ENCODE peak calls at places on chromosomes 6 and 20, in five cellular contexts. M, F, H, Z and I are unnamed samples.

GRCh38 chr20:61297981-61298380 is 45.9 kb downstream of the CDH4 start:
- DNase-seq in F (no peak), H (no peak), Z (peak; percentile 90), M (no peak), I (no peak)

GRCh38 chr6:15870354-15871043 is 207.7 kb upstream of the DTNBP1 start:
- DNase-seq in M (no peak), F (no peak), H (no peak), Z (peak; percentile 35), I (no peak)

GRCh38 chr20:31543966-31544598 is 29.8 kb downstream of the HM13 start:
- DNase-seq in H (no peak), M (no peak), F (no peak), Z (peak; percentile 91), I (no peak)

GRCh38 chr6:120826253-120826652 is 508.0 kb downstream of the TBC1D32 start:
- DNase-seq in H (peak; percentile 17), F (no peak), Z (peak; percentile 17), M (no peak), I (peak; percentile 27)

GRCh38 chr20:33359399-33360261 is 41.7 kb downstream of the CDK5RAP1 start:
- DNase-seq in F (no peak), M (no peak), H (no peak), Z (no peak), I (no peak)

GRCh38 chr6:44075137-44076015 is 51.9 kb downstream of the MRPL14 start:
- DNase-seq in Z (no peak), F (no peak), M (no peak), H (no peak), I (no peak)

GRCh38 chr6:57262901-57263694 is 41.0 kb upstream of the RAB23 start:
- DNase-seq in F (no peak), H (no peak), M (no peak), Z (peak; percentile 98), I (no peak)

GRCh38 chr6:144485531-144485930 is 200.4 kb downstream of the UTRN start:
- DNase-seq in H (no peak), F (no peak), M (no peak), Z (no peak), I (no peak)

GRCh38 chr6:128605961-128606360 is 85.6 kb upstream of the PTPRK start:
- DNase-seq in Z (no peak), F (no peak), M (no peak), H (no peak), I (no peak)

GRCh38 chr6:89413006-89413400 is 930 bp upstream of the RRAGD start:
- DNase-seq in Z (no peak), H (peak; percentile 24), M (no peak), F (no peak), I (no peak)

GRCh38 chr20:37278966-37279590 is 10.4 kb upstream of the MANBAL start:
- DNase-seq in M (no peak), H (no peak), F (no peak), Z (no peak), I (no peak)

GRCh38 chr6:42251911-42252637 is 34.4 kb upstream of the MRPS10 start:
- DNase-seq in Z (peak; percentile 25), H (peak; percentile 64), M (no peak), F (no peak), I (peak; percentile 73)

GRCh38 chr6:84466521-84466920 is 239.1 kb upstream of the CEP162 start:
- DNase-seq in F (no peak), M (no peak), Z (peak; percentile 89), H (no peak), I (no peak)

GRCh38 chr20:31630187-31630790 is 7.4 kb upstream of the COX4I2 start:
- DNase-seq in F (no peak), H (no peak), Z (no peak), M (no peak), I (no peak)

GRCh38 chr20:25127761-25128537 is 46.0 kb upstream of the VSX1 start:
- DNase-seq in F (no peak), M (no peak), H (no peak), Z (no peak), I (no peak)

GRCh38 chr6:47419621-47420020 is 58.0 kb upstream of the CD2AP start:
- DNase-seq in H (no peak), M (no peak), F (no peak), Z (peak; percentile 15), I (no peak)

GRCh38 chr20:62299666-62300236 is 3.0 kb upstream of the ADRM1 start:
- DNase-seq in Z (no peak), F (no peak), M (no peak), H (no peak), I (no peak)

GRCh38 chr6:23280445-23280844 is 711.1 kb downstream of the HDGFL1 start:
- DNase-seq in H (no peak), F (no peak), Z (no peak), M (no peak), I (no peak)

GRCh38 chr6:6892706-6893601 is 214.8 kb upstream of the RREB1 start:
- DNase-seq in Z (no peak), H (no peak), F (no peak), M (no peak), I (no peak)

GRCh38 chr6:148513145-148514071 is 170.8 kb downstream of the SASH1 start:
- DNase-seq in Z (no peak), F (no peak), H (no peak), M (no peak), I (no peak)

GRCh38 chr20:58542411-58543095 is 27.4 kb upstream of the APCDD1L start:
- DNase-seq in M (no peak), Z (no peak), H (no peak), F (no peak), I (no peak)

GRCh38 chr20:32834972-32835371 is 15.2 kb downstream of the MAPRE1 start:
- DNase-seq in M (no peak), H (no peak), F (no peak), Z (no peak), I (no peak)

GRCh38 chr6:14454467-14454763 is 336.8 kb downstream of the CD83 start:
- DNase-seq in F (no peak), M (peak; percentile 56), H (peak; percentile 76), Z (no peak), I (peak; percentile 74)

GRCh38 chr20:33554914-33555420 is 65.1 kb downstream of the CBFA2T2 start:
- DNase-seq in F (no peak), H (no peak), Z (peak; percentile 96), M (peak; percentile 77), I (peak; percentile 45)

GRCh38 chr6:160667854-160668481 is 3.9 kb upstream of the LPA start:
- DNase-seq in Z (no peak), H (no peak), M (no peak), F (no peak), I (no peak)

GRCh38 chr6:123447315-123447937 is 189.3 kb downstream of the TRDN start:
- DNase-seq in Z (no peak), H (no peak), M (peak; percentile 23), F (no peak), I (no peak)

GRCh38 chr6:39365281-39366074 is 43.0 kb upstream of the KCNK16 start:
- DNase-seq in H (no peak), Z (peak; percentile 63), F (no peak), M (no peak), I (no peak)

GRCh38 chr6:39361657-39362486 is 39.4 kb upstream of the KCNK16 start:
- DNase-seq in H (peak; percentile 67), F (peak; percentile 78), M (no peak), Z (peak; percentile 61), I (peak; percentile 51)

GRCh38 chr6:39363280-39363679 is 40.8 kb upstream of the KCNK16 start:
- DNase-seq in H (no peak), M (no peak), F (no peak), Z (no peak), I (no peak)

GRCh38 chr6:39360378-39360777 is 37.9 kb upstream of the KCNK16 start:
- DNase-seq in F (peak; percentile 36), Z (no peak), M (no peak), H (no peak), I (no peak)

GRCh38 chr6:39362487-39362865 is 40.0 kb upstream of the KCNK16 start:
- DNase-seq in M (no peak), F (no peak), H (no peak), Z (no peak), I (no peak)
- H3K4me3 ChIP-seq in M (no peak overlapping the region), F (no peak overlapping the region), H (no peak overlapping the region), Z (no peak overlapping the region), I (no peak overlapping the region)

GRCh38 chr6:88177961-88178464 is 11.9 kb upstream of the CNR1 start:
- DNase-seq in F (no peak), Z (peak; percentile 41), H (no peak), M (no peak), I (no peak)
- H3K4me3 ChIP-seq in F (no peak overlapping the region), Z (no peak overlapping the region), H (no peak overlapping the region), M (no peak overlapping the region), I (no peak overlapping the region)

GRCh38 chr6:10722570-10722819 is 375 bp upstream of the TMEM14C start:
- DNase-seq in H (no peak), M (no peak), Z (no peak), F (no peak), I (no peak)
- H3K4me3 ChIP-seq in H (peak overlapping the region; percentile 48), M (peak overlapping the region; percentile 57), Z (peak overlapping the region; percentile 58), F (peak overlapping the region; percentile 77), I (peak overlapping the region; percentile 63)

GRCh38 chr6:162488444-162488843 is 239.1 kb downstream of the PRKN start:
- DNase-seq in H (no peak), M (no peak), Z (no peak), F (no peak), I (no peak)

GRCh38 chr6:162489406-162489976 is 238.1 kb downstream of the PRKN start:
- DNase-seq in M (no peak), Z (no peak), H (no peak), F (no peak), I (no peak)

GRCh38 chr6:162497371-162497770 is 230.2 kb downstream of the PRKN start:
- DNase-seq in Z (no peak), H (no peak), M (no peak), F (no peak), I (no peak)

GRCh38 chr6:162493917-162494316 is 233.6 kb downstream of the PRKN start:
- DNase-seq in H (no peak), F (no peak), M (no peak), Z (no peak), I (no peak)

GRCh38 chr6:162491637-162492036 is 235.9 kb downstream of the PRKN start:
- DNase-seq in H (no peak), F (no peak), M (no peak), Z (no peak), I (no peak)
- H3K4me3 ChIP-seq in H (no peak overlapping the region), F (no peak overlapping the region), M (no peak overlapping the region), Z (no peak overlapping the region), I (no peak overlapping the region)

GRCh38 chr6:119351005-119351394 is 1.4 kb upstream of the MAN1A1 start:
- DNase-seq in M (no peak), H (no peak), F (no peak), Z (peak; percentile 74), I (no peak)
- H3K4me3 ChIP-seq in M (no peak overlapping the region), H (no peak overlapping the region), F (peak overlapping the region; percentile 94), Z (peak overlapping the region; percentile 92), I (peak overlapping the region; percentile 91)

GRCh38 chr20:52972965-52973819 is 1.0 kb downstream of the TSHZ2 start:
- DNase-seq in M (peak; percentile 38), H (no peak), Z (no peak), F (no peak), I (no peak)

GRCh38 chr20:52972190-52972937 is at the start of gene TSHZ2:
- DNase-seq in M (peak; percentile 70), Z (peak; percentile 19), F (no peak), H (no peak), I (peak; percentile 19)

GRCh38 chr20:52975024-52975732 is 3.0 kb downstream of the TSHZ2 start:
- DNase-seq in H (no peak), M (peak; percentile 61), Z (no peak), F (no peak), I (no peak)

GRCh38 chr20:52971498-52972189 is 514 bp upstream of the TSHZ2 start:
- DNase-seq in H (no peak), M (peak; percentile 41), F (no peak), Z (no peak), I (no peak)

GRCh38 chr20:52974155-52974554 is 2.0 kb downstream of the TSHZ2 start:
- DNase-seq in Z (no peak), M (peak; percentile 72), H (no peak), F (no peak), I (no peak)
- H3K4me3 ChIP-seq in Z (no peak overlapping the region), M (peak overlapping the region; percentile 63), H (peak overlapping the region; percentile 31), F (peak overlapping the region; percentile 48), I (no peak overlapping the region)